ENCODE peak calls at places on chromosomes 1 and 21, in five cellular contexts. One of them, this sample, is unnamed.
A peak's percentile ranks its signal among the peaks of the same experiment; 100 is the strongest.

GRCh38 chr1:116900471-116901365 is 9.0 kb upstream of the PTGFRN start:
- DNase-seq in activated CD8-positive, alpha-beta memory T cell treated with anti-CD3 and anti-CD28 coated beads for 4 hours: no peak
- DNase-seq in dorsolateral prefrontal cortex: no peak
- DNase-seq in hypothalamus: no peak
- DNase-seq in hippocampal formation: no peak
- DNase-seq in this sample: no peak

GRCh38 chr1:32194984-32195383 is 5.4 kb upstream of the CCDC28B start:
- DNase-seq in activated CD8-positive, alpha-beta memory T cell treated with anti-CD3 and anti-CD28 coated beads for 4 hours: no peak
- DNase-seq in dorsolateral prefrontal cortex: no peak
- DNase-seq in hypothalamus: no peak
- DNase-seq in hippocampal formation: no peak
- DNase-seq in this sample: no peak

GRCh38 chr1:167297222-167298214 is 76.8 kb downstream of the POU2F1 start:
- DNase-seq in activated CD8-positive, alpha-beta memory T cell treated with anti-CD3 and anti-CD28 coated beads for 4 hours: no peak
- DNase-seq in dorsolateral prefrontal cortex: no peak
- DNase-seq in hypothalamus: no peak
- DNase-seq in hippocampal formation: no peak
- DNase-seq in this sample: no peak

GRCh38 chr1:171460018-171460585 is 25.2 kb upstream of the PRRC2C start:
- DNase-seq in activated CD8-positive, alpha-beta memory T cell treated with anti-CD3 and anti-CD28 coated beads for 4 hours: no peak
- DNase-seq in dorsolateral prefrontal cortex: no peak
- DNase-seq in hypothalamus: no peak
- DNase-seq in hippocampal formation: no peak
- DNase-seq in this sample: no peak

GRCh38 chr1:160720366-160720765 is 8.7 kb upstream of the CD48 start:
- DNase-seq in activated CD8-positive, alpha-beta memory T cell treated with anti-CD3 and anti-CD28 coated beads for 4 hours: no peak
- DNase-seq in dorsolateral prefrontal cortex: no peak
- DNase-seq in hypothalamus: no peak
- DNase-seq in hippocampal formation: no peak
- DNase-seq in this sample: no peak

GRCh38 chr1:228697209-228698016 is 37.9 kb upstream of the RHOU start:
- DNase-seq in activated CD8-positive, alpha-beta memory T cell treated with anti-CD3 and anti-CD28 coated beads for 4 hours: no peak
- DNase-seq in dorsolateral prefrontal cortex: no peak
- DNase-seq in hypothalamus: peak; percentile 17
- DNase-seq in hippocampal formation: no peak
- DNase-seq in this sample: no peak

GRCh38 chr1:156464825-156465452 is 35.6 kb downstream of the MEF2D start:
- DNase-seq in activated CD8-positive, alpha-beta memory T cell treated with anti-CD3 and anti-CD28 coated beads for 4 hours: no peak
- DNase-seq in dorsolateral prefrontal cortex: no peak
- DNase-seq in hypothalamus: no peak
- DNase-seq in hippocampal formation: no peak
- DNase-seq in this sample: no peak

GRCh38 chr1:17419626-17420328 is 19.7 kb downstream of the RCC2 start:
- DNase-seq in activated CD8-positive, alpha-beta memory T cell treated with anti-CD3 and anti-CD28 coated beads for 4 hours: peak; percentile 19
- DNase-seq in dorsolateral prefrontal cortex: peak; percentile 83
- DNase-seq in hypothalamus: peak; percentile 61
- DNase-seq in hippocampal formation: peak; percentile 35
- DNase-seq in this sample: peak; percentile 26

GRCh38 chr1:91750398-91750996 is 135.5 kb downstream of the TGFBR3 start:
- DNase-seq in activated CD8-positive, alpha-beta memory T cell treated with anti-CD3 and anti-CD28 coated beads for 4 hours: no peak
- DNase-seq in dorsolateral prefrontal cortex: no peak
- DNase-seq in hypothalamus: no peak
- DNase-seq in hippocampal formation: no peak
- DNase-seq in this sample: no peak

GRCh38 chr1:91828583-91829281 is 57.2 kb downstream of the TGFBR3 start:
- DNase-seq in activated CD8-positive, alpha-beta memory T cell treated with anti-CD3 and anti-CD28 coated beads for 4 hours: no peak
- DNase-seq in dorsolateral prefrontal cortex: no peak
- DNase-seq in hypothalamus: no peak
- DNase-seq in hippocampal formation: no peak
- DNase-seq in this sample: no peak

GRCh38 chr21:38359835-38360234 is 103.0 kb downstream of the KCNJ15 start:
- DNase-seq in activated CD8-positive, alpha-beta memory T cell treated with anti-CD3 and anti-CD28 coated beads for 4 hours: no peak
- DNase-seq in dorsolateral prefrontal cortex: no peak
- DNase-seq in hypothalamus: no peak
- DNase-seq in hippocampal formation: no peak
- DNase-seq in this sample: no peak

GRCh38 chr1:30801826-30802198 is 44.2 kb upstream of the LAPTM5 start:
- DNase-seq in activated CD8-positive, alpha-beta memory T cell treated with anti-CD3 and anti-CD28 coated beads for 4 hours: peak; percentile 50
- DNase-seq in dorsolateral prefrontal cortex: peak; percentile 89
- DNase-seq in hypothalamus: peak; percentile 81
- DNase-seq in hippocampal formation: peak; percentile 59
- DNase-seq in this sample: peak; percentile 66

GRCh38 chr1:40665335-40666171 is at the start of gene RIMS3:
- DNase-seq in activated CD8-positive, alpha-beta memory T cell treated with anti-CD3 and anti-CD28 coated beads for 4 hours: peak; percentile 65
- DNase-seq in dorsolateral prefrontal cortex: peak; percentile 88
- DNase-seq in hypothalamus: peak; percentile 78
- DNase-seq in hippocampal formation: peak; percentile 42
- DNase-seq in this sample: peak; percentile 34

GRCh38 chr21:30714946-30715345 is 3.6 kb downstream of the KRTAP21-3 start:
- DNase-seq in activated CD8-positive, alpha-beta memory T cell treated with anti-CD3 and anti-CD28 coated beads for 4 hours: no peak
- DNase-seq in dorsolateral prefrontal cortex: no peak
- DNase-seq in hypothalamus: no peak
- DNase-seq in hippocampal formation: no peak
- DNase-seq in this sample: no peak

GRCh38 chr1:212967767-212968166 is 17.4 kb downstream of the VASH2 start:
- DNase-seq in activated CD8-positive, alpha-beta memory T cell treated with anti-CD3 and anti-CD28 coated beads for 4 hours: no peak
- DNase-seq in dorsolateral prefrontal cortex: no peak
- DNase-seq in hypothalamus: no peak
- DNase-seq in hippocampal formation: no peak
- DNase-seq in this sample: no peak

GRCh38 chr1:153152481-153152880 is 1.8 kb upstream of the SPRR2G start:
- DNase-seq in activated CD8-positive, alpha-beta memory T cell treated with anti-CD3 and anti-CD28 coated beads for 4 hours: no peak
- DNase-seq in dorsolateral prefrontal cortex: no peak
- DNase-seq in hypothalamus: no peak
- DNase-seq in hippocampal formation: no peak
- DNase-seq in this sample: no peak

GRCh38 chr1:45410850-45411509 is 70.7 kb upstream of the MUTYH start:
- DNase-seq in activated CD8-positive, alpha-beta memory T cell treated with anti-CD3 and anti-CD28 coated beads for 4 hours: no peak
- DNase-seq in dorsolateral prefrontal cortex: no peak
- DNase-seq in hypothalamus: no peak
- DNase-seq in hippocampal formation: no peak
- DNase-seq in this sample: no peak

GRCh38 chr1:113320272-113320671 is 70.0 kb upstream of the MAGI3 start:
- DNase-seq in activated CD8-positive, alpha-beta memory T cell treated with anti-CD3 and anti-CD28 coated beads for 4 hours: no peak
- DNase-seq in dorsolateral prefrontal cortex: no peak
- DNase-seq in hypothalamus: no peak
- DNase-seq in hippocampal formation: no peak
- DNase-seq in this sample: no peak

GRCh38 chr1:157659576-157660247 is 40.9 kb downstream of the FCRL3 start:
- DNase-seq in activated CD8-positive, alpha-beta memory T cell treated with anti-CD3 and anti-CD28 coated beads for 4 hours: no peak
- DNase-seq in dorsolateral prefrontal cortex: no peak
- DNase-seq in hypothalamus: no peak
- DNase-seq in hippocampal formation: no peak
- DNase-seq in this sample: no peak

GRCh38 chr1:89169166-89169565 is 6.6 kb downstream of the GBP7 start:
- DNase-seq in activated CD8-positive, alpha-beta memory T cell treated with anti-CD3 and anti-CD28 coated beads for 4 hours: no peak
- DNase-seq in dorsolateral prefrontal cortex: no peak
- DNase-seq in hypothalamus: no peak
- DNase-seq in hippocampal formation: no peak
- DNase-seq in this sample: no peak

GRCh38 chr1:208521534-208521933 is 277.4 kb upstream of the PLXNA2 start:
- DNase-seq in activated CD8-positive, alpha-beta memory T cell treated with anti-CD3 and anti-CD28 coated beads for 4 hours: no peak
- DNase-seq in dorsolateral prefrontal cortex: no peak
- DNase-seq in hypothalamus: no peak
- DNase-seq in hippocampal formation: no peak
- DNase-seq in this sample: no peak

GRCh38 chr1:116906812-116907211 is 2.9 kb upstream of the PTGFRN start:
- DNase-seq in activated CD8-positive, alpha-beta memory T cell treated with anti-CD3 and anti-CD28 coated beads for 4 hours: no peak
- DNase-seq in dorsolateral prefrontal cortex: no peak
- DNase-seq in hypothalamus: no peak
- DNase-seq in hippocampal formation: no peak
- DNase-seq in this sample: no peak

GRCh38 chr1:209411491-209411929 is 172.0 kb upstream of the CAMK1G start:
- DNase-seq in activated CD8-positive, alpha-beta memory T cell treated with anti-CD3 and anti-CD28 coated beads for 4 hours: no peak
- DNase-seq in dorsolateral prefrontal cortex: no peak
- DNase-seq in hypothalamus: no peak
- DNase-seq in hippocampal formation: no peak
- DNase-seq in this sample: no peak

GRCh38 chr1:61486783-61487505 is 238.0 kb downstream of the TM2D1 start:
- DNase-seq in activated CD8-positive, alpha-beta memory T cell treated with anti-CD3 and anti-CD28 coated beads for 4 hours: no peak
- DNase-seq in dorsolateral prefrontal cortex: no peak
- DNase-seq in hypothalamus: no peak
- DNase-seq in hippocampal formation: no peak
- DNase-seq in this sample: no peak

GRCh38 chr1:180854001-180854400 is 58.7 kb upstream of the KIAA1614 start:
- DNase-seq in activated CD8-positive, alpha-beta memory T cell treated with anti-CD3 and anti-CD28 coated beads for 4 hours: no peak
- DNase-seq in dorsolateral prefrontal cortex: no peak
- DNase-seq in hypothalamus: no peak
- DNase-seq in hippocampal formation: no peak
- DNase-seq in this sample: no peak

GRCh38 chr1:112646225-112646624 is 26.6 kb downstream of the CAPZA1 start:
- DNase-seq in activated CD8-positive, alpha-beta memory T cell treated with anti-CD3 and anti-CD28 coated beads for 4 hours: no peak
- DNase-seq in dorsolateral prefrontal cortex: no peak
- DNase-seq in hypothalamus: no peak
- DNase-seq in hippocampal formation: no peak
- DNase-seq in this sample: no peak

GRCh38 chr1:22320703-22321344 is 130.8 kb upstream of the ZBTB40 start:
- DNase-seq in activated CD8-positive, alpha-beta memory T cell treated with anti-CD3 and anti-CD28 coated beads for 4 hours: no peak
- DNase-seq in dorsolateral prefrontal cortex: no peak
- DNase-seq in hypothalamus: no peak
- DNase-seq in hippocampal formation: no peak
- DNase-seq in this sample: no peak

GRCh38 chr1:161736332-161736969 is 13.1 kb upstream of the DUSP12 start:
- DNase-seq in activated CD8-positive, alpha-beta memory T cell treated with anti-CD3 and anti-CD28 coated beads for 4 hours: no peak
- DNase-seq in dorsolateral prefrontal cortex: no peak
- DNase-seq in hypothalamus: no peak
- DNase-seq in hippocampal formation: no peak
- DNase-seq in this sample: no peak

GRCh38 chr1:74629283-74629682 is 44.3 kb downstream of the ERICH3 start:
- DNase-seq in activated CD8-positive, alpha-beta memory T cell treated with anti-CD3 and anti-CD28 coated beads for 4 hours: no peak
- DNase-seq in dorsolateral prefrontal cortex: no peak
- DNase-seq in hypothalamus: no peak
- DNase-seq in hippocampal formation: no peak
- DNase-seq in this sample: no peak

GRCh38 chr1:80441664-80442063 is 1359.1 kb upstream of the ADGRL2 start:
- DNase-seq in activated CD8-positive, alpha-beta memory T cell treated with anti-CD3 and anti-CD28 coated beads for 4 hours: no peak
- DNase-seq in dorsolateral prefrontal cortex: no peak
- DNase-seq in hypothalamus: no peak
- DNase-seq in hippocampal formation: no peak
- DNase-seq in this sample: no peak

GRCh38 chr1:29271724-29272123 is 35.4 kb downstream of the PTPRU start:
- DNase-seq in activated CD8-positive, alpha-beta memory T cell treated with anti-CD3 and anti-CD28 coated beads for 4 hours: no peak
- DNase-seq in dorsolateral prefrontal cortex: no peak
- DNase-seq in hypothalamus: no peak
- DNase-seq in hippocampal formation: no peak
- DNase-seq in this sample: no peak

GRCh38 chr1:9651565-9652378 is at the start of gene PIK3CD:
- DNase-seq in activated CD8-positive, alpha-beta memory T cell treated with anti-CD3 and anti-CD28 coated beads for 4 hours: no peak
- DNase-seq in dorsolateral prefrontal cortex: no peak
- DNase-seq in hypothalamus: peak; percentile 24
- DNase-seq in hippocampal formation: no peak
- DNase-seq in this sample: no peak

GRCh38 chr1:61244114-61244513 is 161.8 kb downstream of the NFIA start:
- DNase-seq in activated CD8-positive, alpha-beta memory T cell treated with anti-CD3 and anti-CD28 coated beads for 4 hours: no peak
- DNase-seq in dorsolateral prefrontal cortex: no peak
- DNase-seq in hypothalamus: no peak
- DNase-seq in hippocampal formation: no peak
- DNase-seq in this sample: no peak

GRCh38 chr21:45582128-45582527 is 39.9 kb upstream of the SLC19A1 start:
- DNase-seq in activated CD8-positive, alpha-beta memory T cell treated with anti-CD3 and anti-CD28 coated beads for 4 hours: no peak
- DNase-seq in dorsolateral prefrontal cortex: no peak
- DNase-seq in hypothalamus: no peak
- DNase-seq in hippocampal formation: no peak
- DNase-seq in this sample: no peak

This sample was measured in nucleus accumbens.